ENCODE peak calls at places on chromosomes 5 and 9, in nine cellular contexts. O is lower lobe of right lung, V is upper lobe of left lung, Q is mammary epithelial cell, I is tibial nerve, B is IMR-90, X is HCT116, N is esophagus squamous epithelium, J is thyroid gland. C is an unnamed sample.

GRCh38 chr5:109748545-109748944 is 58.8 kb downstream of the MAN2A1 start:
- DNase-seq in O (no peak), V (no peak), Q (no peak), I (no peak), B (peak; percentile 15), X (no peak), N (no peak), J (no peak), C (no peak)

GRCh38 chr9:19493174-19493811 is 84.5 kb downstream of the ACER2 start:
- DNase-seq in O (peak; percentile 51), V (peak; percentile 80), Q (peak; percentile 52), I (no peak), B (peak; percentile 78), X (peak; percentile 33), N (no peak), J (peak; percentile 38), C (peak; percentile 36)

GRCh38 chr9:126116351-126117157 is 210.1 kb upstream of the MVB12B start:
- DNase-seq in O (no peak), V (no peak), Q (no peak), I (no peak), B (no peak), X (no peak), N (no peak), J (no peak), C (no peak)

GRCh38 chr5:132289097-132289496 is 5.1 kb upstream of the SLC22A4 start:
- DNase-seq in O (no peak), V (no peak), Q (no peak), I (no peak), B (no peak), X (no peak), N (no peak), J (no peak), C (no peak)

GRCh38 chr9:137778336-137778735 is 99.2 kb upstream of the CACNA1B start:
- DNase-seq in O (no peak), V (no peak), Q (no peak), I (no peak), B (no peak), X (no peak), N (no peak), J (no peak), C (no peak)

GRCh38 chr5:38598994-38599611 is 42.7 kb upstream of the LIFR start:
- DNase-seq in O (no peak), V (no peak), Q (peak; percentile 75), I (no peak), B (peak; percentile 89), X (peak; percentile 42), N (no peak), J (no peak), C (no peak)

GRCh38 chr9:33189331-33189731 is 22.2 kb upstream of the B4GALT1 start:
- DNase-seq in O (no peak), V (no peak), Q (no peak), I (no peak), B (no peak), X (no peak), N (no peak), J (no peak), C (no peak)

GRCh38 chr5:360277-361027 is 38.9 kb downstream of the AHRR start:
- DNase-seq in O (no peak), V (no peak), Q (no peak), I (no peak), B (no peak), X (no peak), N (no peak), J (no peak), C (no peak)

GRCh38 chr9:113649054-113649453 is 185.5 kb downstream of the RGS3 start:
- DNase-seq in O (peak; percentile 48), V (peak; percentile 64), Q (no peak), I (no peak), B (peak; percentile 57), X (no peak), N (no peak), J (peak; percentile 78), C (peak; percentile 31)

GRCh38 chr5:135569755-135570452 is 8.9 kb downstream of the CXCL14 start:
- DNase-seq in O (no peak), V (no peak), Q (no peak), I (no peak), B (peak; percentile 36), X (peak; percentile 51), N (no peak), J (peak; percentile 38), C (peak; percentile 21)

GRCh38 chr5:178797546-178798105 is 62.1 kb upstream of the ZNF354B start:
- DNase-seq in O (no peak), V (no peak), Q (no peak), I (no peak), B (no peak), X (no peak), N (no peak), J (no peak), C (no peak)

GRCh38 chr5:128019391-128019790 is 64.2 kb upstream of the SLC12A2 start:
- DNase-seq in O (no peak), V (no peak), Q (no peak), I (no peak), B (no peak), X (no peak), N (no peak), J (no peak), C (no peak)

GRCh38 chr5:132489871-132490483 is 596 bp downstream of the IRF1 start:
- DNase-seq in O (peak; percentile 83), V (peak; percentile 93), Q (no peak), I (no peak), B (peak; percentile 43), X (no peak), N (no peak), J (peak; percentile 70), C (peak; percentile 69)

GRCh38 chr5:138911441-138911840 is 36.3 kb upstream of the LRRTM2 start:
- DNase-seq in O (no peak), V (no peak), Q (no peak), I (no peak), B (no peak), X (no peak), N (no peak), J (no peak), C (no peak)

DNA sequence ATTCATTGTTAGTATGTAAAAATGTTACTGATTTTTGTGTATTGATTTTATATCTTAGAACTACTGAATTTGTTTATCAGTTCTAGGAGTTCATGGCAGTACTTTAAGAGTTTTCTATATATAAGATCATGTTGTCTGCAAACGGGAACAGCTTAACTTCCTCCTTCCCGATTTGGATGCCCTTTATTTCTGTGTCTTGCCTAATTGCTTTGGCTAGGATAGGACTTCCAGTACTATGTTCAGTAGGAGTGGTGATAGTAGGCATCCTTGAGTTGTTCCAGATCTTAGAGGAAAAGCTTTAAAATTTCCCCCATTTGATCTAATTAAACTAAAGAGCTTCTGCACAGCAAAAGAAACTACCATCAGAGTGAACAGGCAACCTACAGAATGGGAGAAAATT is 20.1 kb downstream of the RCL1 start:
- DNase-seq in O (no peak), V (no peak), Q (no peak), I (no peak), B (no peak), X (no peak), N (no peak), J (no peak), C (no peak)
- H3K4me3 ChIP-seq in O (no peak overlapping the region), V (no peak overlapping the region), Q (no peak overlapping the region), I (no peak overlapping the region), B (no peak overlapping the region), X (no peak overlapping the region), N (no peak overlapping the region), J (no peak overlapping the region), C (no peak overlapping the region)

GRCh38 chr5:15304914-15305834 is 194.8 kb upstream of the FBXL7 start:
- DNase-seq in O (no peak), V (no peak), Q (no peak), I (no peak), B (no peak), X (no peak), N (no peak), J (no peak), C (no peak)

GRCh38 chr5:15300141-15300540 is 199.8 kb upstream of the FBXL7 start:
- DNase-seq in O (no peak), V (no peak), Q (no peak), I (no peak), B (no peak), X (no peak), N (no peak), J (no peak), C (no peak)

DNA sequence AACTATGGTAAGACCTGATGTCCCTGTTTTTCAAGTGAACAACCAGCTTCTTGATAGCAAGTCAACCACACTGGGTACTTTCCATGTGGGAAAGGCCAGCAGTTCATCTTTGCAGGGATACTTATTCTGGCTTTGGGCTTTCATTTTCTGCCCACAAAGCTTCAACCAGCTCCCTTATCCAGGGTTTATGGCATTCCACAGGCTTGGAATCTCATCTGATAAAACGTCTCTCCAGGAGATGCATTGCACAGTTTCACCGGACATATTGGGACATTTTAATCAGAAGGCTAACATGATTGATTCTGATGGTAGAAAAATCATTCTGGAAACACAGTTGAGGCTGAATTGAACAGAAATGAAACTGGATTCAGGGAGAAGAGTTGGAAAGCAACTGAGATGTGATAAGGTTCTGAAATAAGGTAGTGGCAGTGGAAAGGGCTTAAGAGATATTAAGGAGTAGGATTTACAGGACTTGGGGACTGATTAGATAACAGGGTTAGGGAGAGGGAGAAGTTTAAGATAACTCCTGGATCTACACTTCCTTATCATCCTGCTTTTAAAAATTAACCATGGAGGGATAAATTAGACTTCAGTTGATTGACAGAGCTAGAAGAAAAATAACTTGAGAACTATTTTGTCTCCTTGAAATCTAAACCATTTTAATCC is 195.8 kb upstream of the FBXL7 start:
- DNase-seq in O (no peak), V (no peak), Q (no peak), I (no peak), B (no peak), X (no peak), N (no peak), J (no peak), C (no peak)
- TF ChIP-seq CTCF in O (no peak), V (no peak), Q (no peak), I (no peak), B (no peak), X (no peak), N (no peak), J (no peak), C (no peak)

GRCh38 chr9:124757589-124757988 is 13.5 kb downstream of the NR6A1 start:
- DNase-seq in O (no peak), V (no peak), Q (no peak), I (no peak), B (no peak), X (no peak), N (no peak), J (no peak), C (no peak)
- H3K4me1 ChIP-seq in O (peaks cover 6% of the 10 kb centered on the region), V (no peaks in the 10 kb centered on the region), Q (peaks cover 14% of the 10 kb centered on the region), I (no peaks in the 10 kb centered on the region), B (peaks cover 5% of the 10 kb centered on the region), X (peaks cover 40% of the 10 kb centered on the region), N (no peaks in the 10 kb centered on the region), J (peaks cover 64% of the 10 kb centered on the region), C (peaks cover 47% of the 10 kb centered on the region)

DNA sequence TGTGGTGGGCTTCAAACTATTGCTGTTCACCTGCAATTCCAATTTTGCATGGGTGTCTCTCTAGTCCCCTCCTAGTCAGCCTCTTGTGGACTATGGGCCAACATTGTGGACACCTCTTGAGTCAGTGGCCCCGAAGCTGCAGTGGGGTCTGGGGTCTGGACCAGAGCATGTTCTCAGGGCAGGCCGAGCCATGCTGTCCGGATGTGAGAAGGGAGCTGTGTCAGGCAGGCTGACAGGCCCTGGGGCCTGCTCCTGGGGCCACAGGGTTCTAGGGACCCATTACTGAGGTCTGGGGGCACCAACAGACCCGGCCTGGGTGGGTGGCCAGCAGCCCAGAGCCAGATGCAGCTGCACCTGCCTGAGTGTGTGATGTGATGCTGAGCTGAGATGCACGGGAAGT is 16.5 kb upstream of the IRX4 start:
- DNase-seq in O (peak; percentile 16), V (no peak), Q (no peak), I (no peak), B (no peak), X (no peak), N (no peak), J (no peak), C (no peak)
- H3K4me3 ChIP-seq in O (no peak overlapping the region), V (no peak overlapping the region), Q (no peak overlapping the region), I (no peak overlapping the region), B (no peak overlapping the region), X (no peak overlapping the region), N (no peak overlapping the region), J (no peak overlapping the region), C (no peak overlapping the region)